ENCODE peak calls at places on chromosome 6, in five cellular contexts. One of them, this sample, is unnamed.

GRCh38 chr6:42520786-42521607 is 42.8 kb upstream of the UBR2 start:
- DNase-seq in stomach: no peak
- DNase-seq in IMR-90: peak; percentile 80
- DNase-seq in tibial nerve: no peak
- DNase-seq in right lobe of liver: no peak
- DNase-seq in this sample: no peak

GRCh38 chr6:10589429-10589727 is 68.2 kb downstream of the GCNT2 start:
- DNase-seq in IMR-90: no peak
- DNase-seq in right lobe of liver: no peak
- DNase-seq in tibial nerve: no peak
- DNase-seq in stomach: no peak
- DNase-seq in this sample: no peak

GRCh38 chr6:131368077-131368911 is 204.7 kb upstream of the ARG1 start:
- DNase-seq in stomach: peak; percentile 80
- DNase-seq in tibial nerve: peak; percentile 11
- DNase-seq in right lobe of liver: peak; percentile 78
- DNase-seq in IMR-90: no peak
- DNase-seq in this sample: no peak

GRCh38 chr6:109912136-109912535 is 66.0 kb upstream of the GPR6 start:
- DNase-seq in right lobe of liver: no peak
- DNase-seq in tibial nerve: no peak
- DNase-seq in IMR-90: no peak
- DNase-seq in stomach: no peak
- DNase-seq in this sample: no peak

GRCh38 chr6:84332139-84333034 is 104.9 kb upstream of the CEP162 start:
- DNase-seq in IMR-90: no peak
- DNase-seq in stomach: no peak
- DNase-seq in tibial nerve: no peak
- DNase-seq in right lobe of liver: no peak
- DNase-seq in this sample: no peak

GRCh38 chr6:33199687-33200233 is 705 bp downstream of the RXRB start:
- DNase-seq in tibial nerve: no peak
- DNase-seq in IMR-90: peak; percentile 35
- DNase-seq in stomach: peak; percentile 75
- DNase-seq in right lobe of liver: peak; percentile 92
- DNase-seq in this sample: no peak

GRCh38 chr6:159969921-159970320 is 1.0 kb downstream of the IGF2R start:
- DNase-seq in stomach: peak; percentile 46
- DNase-seq in IMR-90: peak; percentile 84
- DNase-seq in tibial nerve: peak; percentile 76
- DNase-seq in right lobe of liver: no peak
- DNase-seq in this sample: peak; percentile 46

GRCh38 chr6:19911223-19911622 is 74.1 kb downstream of the ID4 start:
- DNase-seq in tibial nerve: no peak
- DNase-seq in stomach: no peak
- DNase-seq in IMR-90: no peak
- DNase-seq in right lobe of liver: no peak
- DNase-seq in this sample: no peak

GRCh38 chr6:163415176-163415619 is 680 bp downstream of the QKI start:
- DNase-seq in tibial nerve: no peak
- DNase-seq in right lobe of liver: peak; percentile 63
- DNase-seq in stomach: no peak
- DNase-seq in IMR-90: no peak
- DNase-seq in this sample: peak; percentile 41

GRCh38 chr6:36954262-36954931 is at the start of gene PI16:
- DNase-seq in tibial nerve: no peak
- DNase-seq in stomach: no peak
- DNase-seq in IMR-90: no peak
- DNase-seq in right lobe of liver: no peak
- DNase-seq in this sample: no peak

GRCh38 chr6:132401120-132401940 is at the start of gene MOXD1:
- DNase-seq in tibial nerve: no peak
- DNase-seq in stomach: peak; percentile 60
- DNase-seq in IMR-90: peak; percentile 37
- DNase-seq in right lobe of liver: peak; percentile 58
- DNase-seq in this sample: peak; percentile 64

GRCh38 chr6:116672306-116672705 is 3.7 kb upstream of the ZUP1 start:
- DNase-seq in tibial nerve: no peak
- DNase-seq in right lobe of liver: no peak
- DNase-seq in stomach: no peak
- DNase-seq in IMR-90: peak; percentile 3
- DNase-seq in this sample: no peak

GRCh38 chr6:128723667-128724066 is 159.3 kb upstream of the LAMA2 start:
- DNase-seq in IMR-90: peak; percentile 89
- DNase-seq in tibial nerve: no peak
- DNase-seq in right lobe of liver: no peak
- DNase-seq in stomach: no peak
- DNase-seq in this sample: no peak

GRCh38 chr6:85923013-85923430 is 280.3 kb upstream of the SYNCRIP start:
- DNase-seq in right lobe of liver: no peak
- DNase-seq in tibial nerve: peak; percentile 17
- DNase-seq in IMR-90: peak; percentile 51
- DNase-seq in stomach: no peak
- DNase-seq in this sample: no peak

GRCh38 chr6:71203211-71203610 is 85.4 kb upstream of the OGFRL1 start:
- DNase-seq in right lobe of liver: no peak
- DNase-seq in stomach: no peak
- DNase-seq in IMR-90: no peak
- DNase-seq in tibial nerve: no peak
- DNase-seq in this sample: no peak

GRCh38 chr6:65126667-65127066 is 580.4 kb downstream of the EYS start:
- DNase-seq in stomach: no peak
- DNase-seq in tibial nerve: no peak
- DNase-seq in right lobe of liver: no peak
- DNase-seq in IMR-90: no peak
- DNase-seq in this sample: no peak

GRCh38 chr6:37650071-37650481 is 47.6 kb downstream of the MDGA1 start:
- DNase-seq in IMR-90: no peak
- DNase-seq in right lobe of liver: no peak
- DNase-seq in tibial nerve: no peak
- DNase-seq in stomach: no peak
- DNase-seq in this sample: no peak

GRCh38 chr6:21348462-21349195 is 244.9 kb upstream of the SOX4 start:
- DNase-seq in tibial nerve: no peak
- DNase-seq in right lobe of liver: no peak
- DNase-seq in stomach: no peak
- DNase-seq in IMR-90: peak; percentile 61
- DNase-seq in this sample: peak; percentile 51

GRCh38 chr6:25138024-25138696 is 141.0 kb upstream of the CARMIL1 start:
- DNase-seq in tibial nerve: peak; percentile 69
- DNase-seq in stomach: peak; percentile 51
- DNase-seq in IMR-90: peak; percentile 62
- DNase-seq in right lobe of liver: peak; percentile 61
- DNase-seq in this sample: peak; percentile 61

GRCh38 chr6:30325873-30326445 is 768 bp upstream of the TRIM39 start:
- DNase-seq in tibial nerve: peak; percentile 28
- DNase-seq in stomach: no peak
- DNase-seq in IMR-90: no peak
- DNase-seq in right lobe of liver: no peak
- DNase-seq in this sample: no peak

GRCh38 chr6:25332671-25333071 is 53.5 kb downstream of the CARMIL1 start:
- DNase-seq in IMR-90: no peak
- DNase-seq in stomach: no peak
- DNase-seq in tibial nerve: no peak
- DNase-seq in right lobe of liver: no peak
- DNase-seq in this sample: no peak

GRCh38 chr6:146827216-146827928 is 228.6 kb downstream of the ADGB start:
- DNase-seq in tibial nerve: no peak
- DNase-seq in stomach: no peak
- DNase-seq in right lobe of liver: no peak
- DNase-seq in IMR-90: no peak
- DNase-seq in this sample: no peak

GRCh38 chr6:106716966-106717365 is 87.6 kb downstream of the QRSL1 start:
- DNase-seq in stomach: no peak
- DNase-seq in right lobe of liver: no peak
- DNase-seq in IMR-90: no peak
- DNase-seq in tibial nerve: no peak
- DNase-seq in this sample: no peak

GRCh38 chr6:106710580-106710979 is 81.2 kb downstream of the QRSL1 start:
- DNase-seq in stomach: no peak
- DNase-seq in right lobe of liver: no peak
- DNase-seq in IMR-90: no peak
- DNase-seq in tibial nerve: no peak
- DNase-seq in this sample: no peak

GRCh38 chr6:106715922-106716321 is 86.5 kb downstream of the QRSL1 start:
- DNase-seq in tibial nerve: no peak
- DNase-seq in IMR-90: no peak
- DNase-seq in stomach: no peak
- DNase-seq in right lobe of liver: no peak
- DNase-seq in this sample: no peak
- H3K4me3 ChIP-seq in tibial nerve: no peak overlapping the region
- H3K4me3 ChIP-seq in IMR-90: no peak overlapping the region
- H3K4me3 ChIP-seq in stomach: no peak overlapping the region
- H3K4me3 ChIP-seq in right lobe of liver: no peak overlapping the region
- H3K4me3 ChIP-seq in this sample: no peak overlapping the region

GRCh38 chr6:73521351-73522254 is 771 bp upstream of the EEF1A1 start:
- DNase-seq in right lobe of liver: peak; percentile 84
- DNase-seq in tibial nerve: peak; percentile 62
- DNase-seq in stomach: no peak
- DNase-seq in IMR-90: peak; percentile 91
- DNase-seq in this sample: peak; percentile 76
- TF ChIP-seq POLR2A in right lobe of liver: peak; percentile 29
- TF ChIP-seq POLR2A in tibial nerve: peak; percentile 62
- TF ChIP-seq POLR2A in stomach: peak; percentile 63
- TF ChIP-seq POLR2A in IMR-90: peak; percentile 56
- TF ChIP-seq POLR2A in this sample: no peak

GRCh38 chr6:1402868-1403267 is 13.5 kb downstream of the FOXF2 start:
- DNase-seq in tibial nerve: no peak
- DNase-seq in stomach: no peak
- DNase-seq in right lobe of liver: no peak
- DNase-seq in IMR-90: no peak
- DNase-seq in this sample: no peak

GRCh38 chr6:1399085-1399780 is 9.9 kb downstream of the FOXF2 start:
- DNase-seq in IMR-90: no peak
- DNase-seq in right lobe of liver: no peak
- DNase-seq in stomach: peak; percentile 15
- DNase-seq in tibial nerve: no peak
- DNase-seq in this sample: no peak

GRCh38 chr6:1402369-1402768 is 13.0 kb downstream of the FOXF2 start:
- DNase-seq in IMR-90: no peak
- DNase-seq in right lobe of liver: no peak
- DNase-seq in stomach: no peak
- DNase-seq in tibial nerve: no peak
- DNase-seq in this sample: no peak

GRCh38 chr6:1396952-1397868 is 7.8 kb downstream of the FOXF2 start:
- DNase-seq in right lobe of liver: peak; percentile 58
- DNase-seq in stomach: peak; percentile 75
- DNase-seq in tibial nerve: peak; percentile 66
- DNase-seq in IMR-90: peak; percentile 98
- DNase-seq in this sample: peak; percentile 26

DNA sequence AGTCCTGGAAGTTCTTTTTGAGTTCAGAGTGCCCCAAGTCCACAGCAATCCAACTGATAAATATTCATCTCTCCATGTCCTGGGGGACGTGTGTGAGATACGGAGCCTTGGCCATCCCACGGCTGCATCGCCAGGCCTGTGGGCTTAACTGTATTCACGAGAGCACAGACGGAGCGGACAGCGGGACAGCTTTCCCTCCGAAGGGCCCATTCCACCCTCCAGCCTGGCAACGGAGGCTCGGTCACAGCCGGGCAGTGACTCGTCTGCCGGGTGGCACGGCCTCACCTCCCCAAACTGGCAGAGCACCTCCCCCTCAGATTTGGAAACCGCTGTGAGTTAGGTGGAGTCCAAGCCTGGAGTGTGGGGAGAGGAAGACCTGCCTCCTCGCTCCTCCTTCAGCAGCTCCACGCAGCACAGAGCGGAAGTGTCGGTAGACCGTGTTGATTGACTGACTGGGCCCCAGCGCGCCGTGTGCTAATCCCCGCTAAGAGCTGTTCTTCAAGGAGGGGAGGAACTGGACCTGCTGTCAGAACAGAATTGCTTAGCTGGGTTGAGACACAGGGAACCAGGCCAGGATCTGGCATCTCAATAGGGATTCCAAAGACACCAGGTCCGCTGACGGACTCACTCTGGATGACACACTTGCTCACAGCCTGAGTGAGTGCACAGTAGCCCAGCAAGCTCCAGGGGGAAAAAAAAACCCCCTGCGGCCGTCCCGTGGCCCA is 10.9 kb downstream of the FOXF2 start:
- DNase-seq in IMR-90: no peak
- DNase-seq in tibial nerve: no peak
- DNase-seq in right lobe of liver: peak; percentile 46
- DNase-seq in stomach: peak; percentile 16
- DNase-seq in this sample: no peak
- H3K27me3 ChIP-seq in IMR-90: no peaks in the 10 kb centered on the region
- H3K27me3 ChIP-seq in tibial nerve: peaks cover 50% of the 10 kb centered on the region
- H3K27me3 ChIP-seq in right lobe of liver: no peaks in the 10 kb centered on the region
- H3K27me3 ChIP-seq in stomach: peaks cover 20% of the 10 kb centered on the region
- H3K27me3 ChIP-seq in this sample: peaks cover 34% of the 10 kb centered on the region

DNA sequence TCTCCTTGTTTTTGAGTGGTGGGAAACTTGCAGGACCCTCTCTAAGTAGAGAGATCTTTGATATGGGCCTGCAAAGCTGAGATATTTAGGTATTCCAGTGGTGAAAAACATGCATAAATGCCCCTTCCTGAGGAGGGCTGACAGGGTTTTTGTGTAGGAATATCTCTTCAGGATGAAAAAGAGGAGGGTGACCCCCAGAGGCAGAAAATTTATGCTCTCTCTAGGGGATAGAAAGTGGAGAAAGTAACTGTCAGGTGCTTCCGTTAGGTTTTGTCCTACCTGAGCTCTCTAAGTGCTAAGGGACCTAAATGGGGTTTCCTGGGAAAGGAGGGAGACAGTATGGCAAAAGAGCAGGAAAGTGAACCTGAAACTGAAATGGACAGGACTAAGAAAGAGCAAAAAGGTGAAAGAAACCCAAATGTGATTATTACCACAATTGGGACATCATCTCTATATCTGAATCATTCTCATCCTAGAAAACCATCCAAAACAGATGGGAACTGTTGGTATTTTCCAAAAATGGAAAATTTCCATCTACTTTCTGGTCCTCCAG is 2.0 kb downstream of the COL19A1 start:
- DNase-seq in IMR-90: no peak
- DNase-seq in tibial nerve: no peak
- DNase-seq in stomach: no peak
- DNase-seq in right lobe of liver: no peak
- DNase-seq in this sample: no peak
- H3K4me3 ChIP-seq in IMR-90: no peak overlapping the region
- H3K4me3 ChIP-seq in tibial nerve: no peak overlapping the region
- H3K4me3 ChIP-seq in stomach: no peak overlapping the region
- H3K4me3 ChIP-seq in right lobe of liver: no peak overlapping the region
- H3K4me3 ChIP-seq in this sample: no peak overlapping the region

GRCh38 chr6:139291813-139292619 is at the start of gene TXLNB:
- DNase-seq in stomach: peak; percentile 59
- DNase-seq in tibial nerve: peak; percentile 80
- DNase-seq in right lobe of liver: peak; percentile 73
- DNase-seq in IMR-90: peak; percentile 87
- DNase-seq in this sample: peak; percentile 81
- TF ChIP-seq POLR2A in stomach: no peak
- TF ChIP-seq POLR2A in tibial nerve: no peak
- TF ChIP-seq POLR2A in right lobe of liver: no peak
- TF ChIP-seq POLR2A in IMR-90: no peak
- TF ChIP-seq POLR2A in this sample: no peak

GRCh38 chr6:137492289-137492688 is 1.9 kb downstream of the OLIG3 start:
- DNase-seq in stomach: no peak
- DNase-seq in IMR-90: no peak
- DNase-seq in right lobe of liver: no peak
- DNase-seq in tibial nerve: no peak
- DNase-seq in this sample: no peak
- H3K27me3 ChIP-seq in stomach: peaks cover 99% of the 10 kb centered on the region
- H3K27me3 ChIP-seq in IMR-90: peaks cover 98% of the 10 kb centered on the region
- H3K27me3 ChIP-seq in right lobe of liver: peaks cover 33% of the 10 kb centered on the region
- H3K27me3 ChIP-seq in tibial nerve: peaks cover 100% of the 10 kb centered on the region
- H3K27me3 ChIP-seq in this sample: peaks cover 83% of the 10 kb centered on the region

GRCh38 chr6:4879724-4880372 is 103.6 kb downstream of the CDYL start:
- DNase-seq in stomach: no peak
- DNase-seq in right lobe of liver: no peak
- DNase-seq in IMR-90: no peak
- DNase-seq in tibial nerve: no peak
- DNase-seq in this sample: no peak
- H3K4me3 ChIP-seq in stomach: no peak overlapping the region
- H3K4me3 ChIP-seq in right lobe of liver: no peak overlapping the region
- H3K4me3 ChIP-seq in IMR-90: no peak overlapping the region
- H3K4me3 ChIP-seq in tibial nerve: no peak overlapping the region
- H3K4me3 ChIP-seq in this sample: no peak overlapping the region

This sample was measured in uterus.